ENCODE peak calls at places on chromosomes 1 and 21, in five cellular contexts. R is fibroblast of lung, A is brain microvascular endothelial cell, S is stomach, B is tibial nerve. G is an unnamed sample.

GRCh38 chr1:114959423-114959822 is 70.2 kb upstream of the TSHB start:
- DNase-seq in R (no peak), A (no peak), S (no peak), B (no peak), G (no peak)

GRCh38 chr21:46100426-46100825 is 2.5 kb downstream of the COL6A2 start:
- DNase-seq in R (peak), A (no peak), S (peak), B (peak), G (peak)

GRCh38 chr1:242129103-242129502 is 130.2 kb upstream of the MAP1LC3C start:
- DNase-seq in R (no peak), A (no peak), S (no peak), B (no peak), G (no peak)

GRCh38 chr1:113490384-113490783 is 100.1 kb downstream of the MAGI3 start:
- DNase-seq in R (no peak), A (no peak), S (no peak), B (no peak), G (no peak)

GRCh38 chr21:43906585-43907370 is 41.8 kb downstream of the AGPAT3 start:
- DNase-seq in R (no peak), A (no peak), S (no peak), B (no peak), G (no peak)

GRCh38 chr1:221892301-221892830 is 150.5 kb upstream of the DUSP10 start:
- DNase-seq in R (no peak), A (no peak), S (no peak), B (no peak), G (no peak)

GRCh38 chr1:200302893-200303250 is 107.0 kb downstream of the ZNF281 start:
- DNase-seq in R (peak), A (peak), S (peak), B (no peak), G (no peak)

GRCh38 chr21:39951183-39952101 is 84.2 kb downstream of the PCP4 start:
- DNase-seq in R (no peak), A (no peak), S (no peak), B (no peak), G (no peak)

GRCh38 chr1:85448358-85448757 is 16.6 kb downstream of the DDAH1 start:
- DNase-seq in R (peak), A (peak), S (no peak), B (no peak), G (no peak)

GRCh38 chr1:115164484-115164883 is 75.2 kb upstream of the TSPAN2 start:
- DNase-seq in R (peak), A (no peak), S (no peak), B (peak), G (no peak)

GRCh38 chr1:14476170-14476955 is 122.1 kb upstream of the KAZN start:
- DNase-seq in R (peak), A (no peak), S (no peak), B (no peak), G (no peak)

GRCh38 chr1:78367700-78368099 is 123.1 kb upstream of the PTGFR start:
- DNase-seq in R (no peak), A (no peak), S (no peak), B (no peak), G (no peak)

GRCh38 chr1:78369546-78369945 is 121.2 kb upstream of the PTGFR start:
- DNase-seq in R (no peak), A (no peak), S (no peak), B (no peak), G (no peak)

GRCh38 chr1:78370356-78370755 is 120.4 kb upstream of the PTGFR start:
- DNase-seq in R (peak), A (peak), S (no peak), B (no peak), G (no peak)

GRCh38 chr1:78375996-78376395 is 114.8 kb upstream of the PTGFR start:
- DNase-seq in R (peak), A (peak), S (no peak), B (no peak), G (no peak)

GRCh38 chr1:78370779-78371482 is 119.8 kb upstream of the PTGFR start:
- DNase-seq in R (peak), A (peak), S (no peak), B (no peak), G (no peak)
- TF ChIP-seq CTCF in R (no peak), A (no peak), S (no peak), B (no peak), G (no peak)

GRCh38 chr1:1019122-1019999 is 559 bp upstream of the AGRN start:
- DNase-seq in R (peak), A (no peak), S (peak), B (peak), G (peak)
- TF ChIP-seq CTCF in R (no peak), A (peak), S (peak), B (peak), G (peak)

GRCh38 chr1:168092566-168093355 is 44.0 kb downstream of the GPR161 start:
- DNase-seq in R (peak), A (no peak), S (no peak), B (no peak), G (peak)
- TF ChIP-seq CTCF in R (peak), A (peak), S (no peak), B (no peak), G (peak)

GRCh38 chr1:5639323-5639722 is 352.9 kb downstream of the NPHP4 start:
- DNase-seq in R (no peak), A (no peak), S (peak), B (no peak), G (peak)

GRCh38 chr1:5638582-5638981 is 353.6 kb downstream of the NPHP4 start:
- DNase-seq in R (no peak), A (no peak), S (no peak), B (no peak), G (no peak)

GRCh38 chr1:5640845-5641244 is 351.4 kb downstream of the NPHP4 start:
- DNase-seq in R (no peak), A (no peak), S (peak), B (no peak), G (no peak)

GRCh38 chr1:5634893-5635292 is 357.3 kb downstream of the NPHP4 start:
- DNase-seq in R (no peak), A (no peak), S (no peak), B (no peak), G (peak)

DNA sequence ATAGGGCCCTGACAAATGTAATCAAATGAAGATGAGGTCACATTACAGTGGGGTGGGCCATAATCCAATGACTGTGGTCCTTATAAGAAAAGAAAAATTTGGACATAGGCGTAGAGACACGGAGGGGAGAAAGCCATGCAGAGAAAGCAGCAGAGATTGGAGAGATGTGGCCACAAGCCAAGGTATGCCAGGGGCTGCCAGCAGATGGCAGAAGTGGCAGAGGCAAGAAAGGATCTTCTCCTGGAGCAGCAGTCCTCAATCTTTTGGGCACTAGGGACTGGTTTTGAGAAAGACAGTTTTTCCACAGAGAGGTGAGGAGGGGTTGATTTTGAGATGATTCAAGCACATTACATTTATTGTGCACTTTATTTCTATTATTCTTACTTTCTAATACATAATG is 355.1 kb downstream of the NPHP4 start:
- DNase-seq in R (no peak), A (no peak), S (peak), B (peak), G (no peak)
- TF ChIP-seq CTCF in R (peak), A (peak), S (peak), B (peak), G (no peak)

DNA sequence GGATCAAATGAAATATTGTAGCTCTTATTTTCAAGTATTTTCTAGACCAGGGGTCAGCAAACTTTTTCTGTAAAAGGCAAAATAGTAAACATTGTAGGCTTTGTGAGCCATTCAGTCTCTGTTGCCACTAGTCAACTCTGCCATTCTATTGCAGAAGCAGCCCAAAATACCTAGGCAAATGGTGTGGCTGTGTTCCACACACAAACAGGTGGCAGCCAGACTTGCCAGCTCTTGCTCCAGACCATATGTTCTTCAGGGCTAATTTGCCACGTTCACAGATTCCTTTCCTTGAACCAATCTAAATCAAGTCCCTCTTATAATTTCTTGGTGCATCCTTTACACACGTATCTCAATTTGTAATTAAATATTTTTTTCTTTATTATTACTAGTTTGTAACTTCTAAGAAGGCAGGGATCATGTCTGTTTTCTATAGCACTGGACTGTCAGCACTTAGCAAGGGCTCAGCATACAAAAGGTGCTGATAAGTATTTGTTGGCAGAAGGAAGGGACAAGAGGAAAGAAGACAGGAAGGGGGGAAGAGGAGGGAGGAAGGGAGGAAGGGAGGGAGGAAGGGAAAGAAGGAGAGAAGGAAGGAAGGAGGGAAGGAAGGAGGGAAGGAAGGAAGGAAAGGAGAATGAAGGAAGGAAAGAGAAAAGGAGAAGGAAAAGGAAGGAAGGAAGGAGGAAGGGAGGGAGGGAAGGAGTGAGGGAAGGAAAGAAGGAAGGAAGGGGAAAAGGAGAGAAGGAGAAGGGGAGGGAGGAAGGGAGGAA is 106.5 kb upstream of the EDEM3 start:
- DNase-seq in R (no peak), A (no peak), S (peak), B (no peak), G (no peak)
- TF ChIP-seq CTCF in R (no peak), A (no peak), S (no peak), B (no peak), G (no peak)

DNA sequence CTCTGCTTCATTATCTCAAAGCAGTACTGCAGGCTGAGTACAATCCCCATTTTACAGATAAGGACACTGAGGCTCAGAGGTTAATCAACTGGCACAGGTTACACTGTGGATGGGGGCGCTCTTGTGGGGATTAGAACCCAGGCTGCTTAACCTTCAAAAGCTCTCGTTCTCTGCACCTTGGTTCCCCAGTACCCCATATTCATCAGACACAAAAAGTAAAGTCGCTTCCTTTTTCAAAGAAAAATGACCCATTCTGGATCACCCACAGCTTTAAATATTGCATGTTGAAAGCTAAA is 20.5 kb downstream of the SSBP3 start:
- DNase-seq in R (no peak), A (no peak), S (no peak), B (no peak), G (no peak)
- TF ChIP-seq CTCF in R (no peak), A (no peak), S (no peak), B (no peak), G (no peak)

DNA sequence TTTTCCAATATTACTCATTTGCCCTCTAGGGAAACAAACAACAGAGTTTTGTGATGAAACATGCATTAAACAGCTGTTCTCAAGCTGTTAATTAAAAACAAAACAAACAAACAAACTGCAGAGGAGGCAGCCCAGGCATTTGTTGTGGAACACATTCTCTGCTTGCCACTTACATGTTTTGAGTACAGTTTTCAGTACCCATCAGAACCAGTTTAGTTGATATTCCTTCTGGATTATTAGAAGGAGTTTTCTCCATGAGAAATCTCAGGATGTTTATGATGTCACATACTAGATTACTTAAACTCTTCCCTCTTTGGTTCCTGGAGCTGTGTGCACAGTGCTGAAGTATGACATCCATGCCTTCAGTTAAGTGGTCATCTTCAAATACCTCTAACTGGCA is at the start of gene OR2T6:
- DNase-seq in R (no peak), A (no peak), S (no peak), B (no peak), G (no peak)
- TF ChIP-seq CTCF in R (no peak), A (no peak), S (no peak), B (no peak), G (no peak)

GRCh38 chr1:2163205-2163604 is 31.4 kb downstream of the FAAP20 start:
- DNase-seq in R (no peak), A (no peak), S (no peak), B (no peak), G (no peak)
- TF ChIP-seq CTCF in R (peak), A (peak), S (no peak), B (no peak), G (no peak)

DNA sequence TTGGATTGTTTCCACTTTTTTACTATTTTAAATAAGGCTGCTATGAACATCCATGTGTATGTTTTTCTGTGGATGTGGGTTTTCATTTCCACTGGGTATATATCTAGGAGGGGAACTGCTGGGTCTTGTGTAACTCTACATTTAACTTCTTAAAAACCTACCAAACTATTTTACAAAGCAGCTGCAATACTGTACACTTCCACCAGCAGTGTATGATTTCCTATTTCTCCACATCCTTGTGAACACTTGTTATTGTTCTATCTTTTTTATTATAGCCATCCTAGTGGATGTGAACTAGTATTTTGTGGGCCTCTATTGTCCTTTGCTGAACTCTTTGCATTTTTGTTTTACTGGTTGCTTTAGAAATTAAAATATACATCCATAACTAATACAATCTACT is 33.4 kb downstream of the DIPK1A start:
- DNase-seq in R (no peak), A (no peak), S (no peak), B (no peak), G (no peak)
- TF ChIP-seq CTCF in R (peak), A (no peak), S (peak), B (no peak), G (no peak)